ENCODE peak calls at places on chromosomes 13 and 19, in five cellular contexts. C is astrocyte, D is frontal cortex, L is cardiac muscle cell, X is head of caudate nucleus. Q is an unnamed sample.

GRCh38 chr19:7500811-7501450 is 12.1 kb upstream of the PEX11G start:
- DNase-seq in L (peak), X (peak), D (peak), C (peak), Q (no peak)

GRCh38 chr13:79492313-79492798 is 11.4 kb downstream of the NDFIP2 start:
- DNase-seq in D (no peak), X (no peak), L (no peak), C (peak), Q (no peak)

GRCh38 chr13:94239135-94239534 is 240.3 kb downstream of the DCT start:
- DNase-seq in D (no peak), L (no peak), X (no peak), C (peak), Q (peak)

GRCh38 chr13:110746443-110746842 is 32.9 kb downstream of the ING1 start:
- DNase-seq in L (no peak), C (no peak), D (no peak), X (no peak), Q (peak)

GRCh38 chr19:1904385-1905070 is 671 bp upstream of the ADAT3 start:
- DNase-seq in D (no peak), L (peak), C (no peak), X (peak), Q (no peak)

GRCh38 chr19:12946092-12946845 is 607 bp downstream of the RAD23A start:
- DNase-seq in C (peak), L (peak), X (peak), D (no peak), Q (peak)

GRCh38 chr13:38223093-38223492 is 126.6 kb upstream of the UFM1 start:
- DNase-seq in L (peak), D (no peak), C (peak), X (no peak), Q (peak)

GRCh38 chr19:3243851-3244700 is 19.6 kb downstream of the CELF5 start:
- DNase-seq in X (no peak), C (peak), D (no peak), L (peak), Q (peak)

GRCh38 chr19:15449620-15450527 is at the start of gene WIZ:
- DNase-seq in L (peak), C (no peak), X (peak), D (peak), Q (peak)

GRCh38 chr13:70809588-70809987 is 701.3 kb upstream of the KLHL1 start:
- DNase-seq in L (no peak), X (no peak), D (no peak), C (no peak), Q (no peak)

GRCh38 chr13:94327318-94327717 is 152.2 kb downstream of the DCT start:
- DNase-seq in C (peak), L (no peak), X (no peak), D (no peak), Q (no peak)

GRCh38 chr13:75101997-75102720 is 379.8 kb downstream of the TBC1D4 start:
- DNase-seq in X (no peak), L (peak), C (peak), D (no peak), Q (peak)

GRCh38 chr13:32314968-32315254 is 252 bp downstream of the ZAR1L start:
- DNase-seq in C (peak), L (peak), D (peak), X (peak), Q (peak)

GRCh38 chr13:113837554-113838355 is 26.1 kb downstream of the GAS6 start:
- DNase-seq in X (peak), C (peak), L (peak), D (peak), Q (peak)

GRCh38 chr19:18489627-18490184 is 32.2 kb downstream of the ELL start:
- DNase-seq in L (no peak), C (no peak), D (no peak), X (no peak), Q (no peak)

GRCh38 chr19:43789029-43789428 is 8.3 kb upstream of the KCNN4 start:
- DNase-seq in L (peak), X (no peak), D (no peak), C (peak), Q (peak)

GRCh38 chr19:27843861-27844260 is 1369.1 kb downstream of the UQCRFS1 start:
- DNase-seq in D (no peak), C (no peak), X (no peak), L (no peak), Q (no peak)

Q was measured in fibroblast of lung.